ENCODE peak calls at places on chromosomes 7 and 10, in four cellular contexts. O is OCI-LY7, G is left ventricle myocardium inferior, V is gastrocnemius medialis. I is an unnamed sample. For H3K9me3 and H3K4me1, the result is how much of the 10 kb centered on the place peaks cover.

GRCh38 chr7:136066304-136067143 is 89.4 kb upstream of the MTPN start:
- DNase-seq in O (no peak), G (no peak), V (no peak), I (no peak)

GRCh38 chr7:8070451-8071180 is 102.0 kb downstream of the GLCCI1 start:
- DNase-seq in O (no peak), G (no peak), V (no peak), I (no peak)

GRCh38 chr10:117689566-117689965 is 147.0 kb downstream of the EMX2 start:
- DNase-seq in O (no peak), G (no peak), V (no peak), I (no peak)

GRCh38 chr10:118501171-118501570 is 94.3 kb downstream of the PRLHR start:
- DNase-seq in O (no peak), G (no peak), V (no peak), I (no peak)

GRCh38 chr7:132250480-132251326 is 325.6 kb downstream of the PLXNA4 start:
- DNase-seq in O (no peak), G (no peak), V (no peak), I (no peak)

GRCh38 chr10:4243651-4244050 is 458.6 kb upstream of the KLF6 start:
- DNase-seq in O (no peak), G (no peak), V (peak), I (no peak)

GRCh38 chr10:77566914-77567566 is 70.6 kb downstream of the KCNMA1 start:
- DNase-seq in O (no peak), G (no peak), V (peak), I (no peak)

GRCh38 chr10:80283536-80284199 is 5.8 kb downstream of the MAT1A start:
- DNase-seq in O (no peak), G (no peak), V (no peak), I (no peak)

GRCh38 chr7:148830897-148831692 is 53.0 kb downstream of the EZH2 start:
- DNase-seq in O (no peak), G (no peak), V (no peak), I (no peak)

GRCh38 chr7:75734586-75735047 is 4.1 kb downstream of the HIP1 start:
- DNase-seq in O (no peak), G (no peak), V (no peak), I (no peak)

GRCh38 chr10:71271626-71272025 is 47.4 kb upstream of the SLC29A3 start:
- DNase-seq in O (no peak), G (no peak), V (no peak), I (no peak)

GRCh38 chr10:126203746-126204145 is 184.5 kb downstream of the ADAM12 start:
- DNase-seq in O (no peak), G (no peak), V (no peak), I (no peak)

GRCh38 chr7:42103456-42103855 is 133.6 kb downstream of the GLI3 start:
- DNase-seq in O (no peak), G (no peak), V (no peak), I (no peak)

GRCh38 chr7:158442260-158442659 is 145.4 kb downstream of the PTPRN2 start:
- DNase-seq in O (peak), G (no peak), V (no peak), I (no peak)

GRCh38 chr7:157010588-157011332 is at the start of gene MNX1:
- DNase-seq in O (peak), G (peak), V (peak), I (peak)

GRCh38 chr10:88207121-88207546 is 343.7 kb downstream of the PTEN start:
- DNase-seq in O (no peak), G (no peak), V (no peak), I (no peak)

GRCh38 chr10:16606421-16606820 is 84.7 kb upstream of the C1QL3 start:
- DNase-seq in O (no peak), G (no peak), V (no peak), I (no peak)

GRCh38 chr10:66941491-66941890 is 15.7 kb downstream of the LRRTM3 start:
- DNase-seq in O (no peak), G (no peak), V (no peak), I (no peak)

GRCh38 chr10:17643339-17643754 is 604 bp upstream of the STAM start:
- DNase-seq in O (no peak), G (peak), V (peak), I (peak)

GRCh38 chr10:111455776-111456426 is 379.1 kb downstream of the ADRA2A start:
- DNase-seq in O (no peak), G (no peak), V (no peak), I (no peak)

GRCh38 chr10:18625906-18626305 is 25.5 kb downstream of the NSUN6 start:
- DNase-seq in O (no peak), G (no peak), V (no peak), I (no peak)

GRCh38 chr10:68633816-68634466 is 73.8 kb downstream of the TET1 start:
- DNase-seq in O (no peak), G (no peak), V (no peak), I (no peak)

GRCh38 chr7:126791306-126791705 is 461.4 kb downstream of the GRM8 start:
- DNase-seq in O (no peak), G (no peak), V (no peak), I (no peak)

GRCh38 chr7:116310131-116310530 is 99.8 kb downstream of the TES start:
- DNase-seq in O (no peak), G (no peak), V (no peak), I (no peak)

GRCh38 chr10:10211409-10211808 is 806.3 kb upstream of the CELF2 start:
- DNase-seq in O (no peak), G (no peak), V (no peak), I (no peak)

GRCh38 chr10:58513189-58514101 is 773 bp downstream of the BICC1 start:
- DNase-seq in O (no peak), G (peak), V (peak), I (peak)

GRCh38 chr7:28299556-28299955 is 112.8 kb upstream of the CREB5 start:
- DNase-seq in O (no peak), G (no peak), V (no peak), I (no peak)

GRCh38 chr10:103678104-103678526 is 177.3 kb downstream of the SH3PXD2A start:
- DNase-seq in O (peak), G (peak), V (peak), I (peak)

GRCh38 chr10:103069453-103070331 is 123.4 kb downstream of the NT5C2 start:
- DNase-seq in O (peak), G (peak), V (peak), I (peak)

GRCh38 chr10:31083765-31084184 is 52.1 kb upstream of the ZNF438 start:
- DNase-seq in O (peak), G (no peak), V (peak), I (peak)
- TF ChIP-seq CTCF in O (peak), G (peak), V (no peak), I (peak)

GRCh38 chr10:132061030-132061429 is 4.7 kb upstream of the JAKMIP3 start:
- DNase-seq in O (no peak), G (no peak), V (no peak), I (no peak)
- H3K9me3 ChIP-seq in O (under half), G (under half), V (under half), I (under half)

GRCh38 chr7:104966022-104966421 is 48.0 kb upstream of the KMT2E start:
- DNase-seq in O (no peak), G (no peak), V (no peak), I (no peak)
- H3K4me1 ChIP-seq in O (under half), G (under half), V (under half), I (under half)

GRCh38 chr7:118169146-118169545 is 14.8 kb upstream of the LSM8 start:
- DNase-seq in O (no peak), G (no peak), V (no peak), I (no peak)
- TF ChIP-seq CTCF in O (peak), G (no peak), V (no peak), I (no peak)

GRCh38 chr7:56290548-56290947 is 174.3 kb upstream of the NUPR2 start:
- DNase-seq in O (no peak), G (no peak), V (no peak), I (no peak)
- H3K9me3 ChIP-seq in O (under half), G (under half), V (under half), I (under half)

GRCh38 chr7:73740771-73741170 is 2.2 kb upstream of the ABHD11 start:
- DNase-seq in O (no peak), G (no peak), V (no peak), I (no peak)
- H3K4me1 ChIP-seq in O (under half), G (under half), V (under half), I (under half)

GRCh38 chr7:81260152-81260551 is 341.3 kb upstream of the SEMA3C start:
- DNase-seq in O (no peak), G (no peak), V (no peak), I (no peak)

DNA sequence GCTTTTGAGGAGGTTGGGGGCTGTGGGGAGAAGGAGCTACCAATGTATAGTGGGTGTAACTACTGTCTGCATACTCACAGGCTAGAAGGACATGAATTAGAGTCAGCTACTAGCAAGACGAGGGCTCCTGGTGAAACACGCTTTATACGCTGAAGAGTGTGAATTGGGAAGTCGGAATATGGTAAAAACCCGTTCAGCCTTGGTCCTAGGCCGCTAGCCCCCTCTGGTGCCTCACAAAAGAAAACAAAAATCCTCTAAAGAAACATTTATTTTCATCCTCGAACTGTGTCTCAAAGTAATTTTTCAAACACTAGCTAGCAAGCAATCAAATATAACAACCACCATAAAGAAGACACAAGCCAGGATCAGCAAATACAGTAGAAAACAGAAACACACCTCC is 338.1 kb upstream of the SEMA3C start:
- DNase-seq in O (no peak), G (no peak), V (no peak), I (no peak)
- TF ChIP-seq CTCF in O (no peak), G (peak), V (no peak), I (peak)

DNA sequence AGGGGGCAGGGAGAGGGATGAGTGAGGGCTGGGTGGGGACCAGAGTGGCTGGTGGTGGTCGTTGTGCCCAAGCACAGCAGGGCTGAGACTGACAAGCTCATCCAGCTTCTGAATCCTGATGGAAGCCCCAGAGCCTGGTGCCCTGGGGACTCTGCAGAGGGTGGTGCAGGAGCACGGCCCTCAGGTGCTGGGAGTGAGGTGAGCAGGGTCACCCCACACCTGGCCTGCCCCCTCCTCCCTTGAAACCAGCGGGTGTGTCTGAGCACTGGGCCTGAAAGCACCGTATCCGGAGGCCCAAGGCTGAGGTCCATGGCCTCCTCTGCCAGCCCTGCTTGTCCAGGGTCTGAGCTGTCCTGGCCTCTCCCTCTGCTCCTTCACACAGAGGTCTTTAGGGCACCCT is 218.2 kb downstream of the ZNF248 start:
- DNase-seq in O (no peak), G (no peak), V (no peak), I (no peak)
- H3K9me3 ChIP-seq in O (under half), G (under half), V (under half), I (under half)

DNA sequence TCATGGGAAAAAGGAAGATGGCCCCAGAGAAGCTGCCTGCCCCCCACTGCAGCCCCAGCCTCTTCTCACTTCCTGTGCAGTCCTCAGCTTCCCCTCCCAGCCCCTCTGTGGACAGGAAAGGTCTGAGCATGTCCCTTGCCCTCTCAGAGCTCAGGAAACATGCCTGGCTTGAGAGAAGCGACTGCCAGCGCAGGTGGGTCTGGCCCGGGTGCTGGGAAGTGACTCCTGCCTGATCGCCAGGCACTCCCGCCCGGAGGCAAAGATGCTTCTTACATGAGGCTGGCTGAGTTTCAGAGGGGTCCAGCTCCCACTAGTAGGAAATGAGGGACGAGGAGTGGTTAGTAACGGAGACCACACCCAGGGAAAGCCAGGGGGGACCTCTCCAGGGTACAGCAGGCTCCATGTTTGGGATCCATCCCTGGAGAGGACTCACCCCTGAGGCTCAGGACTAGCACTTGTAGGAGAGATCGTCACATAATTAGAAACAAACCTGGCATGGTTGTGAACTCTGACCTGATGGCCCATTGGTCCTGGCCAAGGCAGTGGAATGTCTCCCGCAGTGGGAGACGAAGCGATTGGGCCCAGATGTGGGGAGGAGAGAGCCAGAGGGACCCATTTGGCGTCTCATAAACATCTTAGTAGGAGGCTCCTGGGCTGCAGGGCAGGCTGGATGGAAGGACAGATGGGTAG is 12.3 kb downstream of the ELN start:
- DNase-seq in O (no peak), G (no peak), V (no peak), I (peak)
- H3K4me1 ChIP-seq in O (under half), G (half or more), V (under half), I (under half)

DNA sequence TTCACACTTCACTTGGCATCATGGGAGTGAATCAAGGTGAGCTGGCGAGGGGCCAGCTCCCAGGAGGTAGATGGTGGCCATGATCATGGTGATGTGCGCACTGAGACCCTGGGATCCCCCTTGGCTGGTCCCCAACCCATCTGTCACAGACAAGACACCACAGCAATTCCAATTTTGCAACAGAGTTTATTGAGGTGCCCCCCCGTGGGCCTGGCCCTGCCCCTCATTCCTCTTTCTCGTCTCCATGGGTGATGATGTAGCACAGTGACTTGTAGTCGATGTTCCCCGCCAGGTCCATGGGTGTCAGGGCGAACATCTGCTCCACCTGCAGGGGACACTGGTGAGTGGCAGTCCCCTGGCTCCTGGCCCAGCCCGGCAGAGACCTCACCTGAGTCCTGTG is 2.4 kb downstream of the MYL7 start:
- DNase-seq in O (no peak), G (no peak), V (no peak), I (no peak)
- TF ChIP-seq CTCF in O (no peak), G (no peak), V (no peak), I (no peak)

I was measured in psoas muscle.